ENCODE peak calls at places on chromosomes 13 and 19, in six cellular contexts. P is transverse colon; N is effector memory CD4-positive, alpha-beta T cell; F is IMR-90; G is endodermal cell; T is body of pancreas. D is an unnamed sample.

GRCh38 chr13:114282143-114282685 is 813 bp downstream of the UPF3A start:
- DNase-seq in P (peak; percentile 44), N (no peak), F (peak; percentile 65), G (peak; percentile 75), T (peak; percentile 35), D (peak; percentile 29)

GRCh38 chr13:46176756-46177155 is 5.2 kb downstream of the LCP1 start:
- DNase-seq in P (no peak), N (no peak), F (no peak), G (no peak), T (no peak), D (no peak)

GRCh38 chr13:46633416-46633815 is 80.4 kb downstream of the LRCH1 start:
- DNase-seq in P (no peak), N (no peak), F (peak; percentile 88), G (no peak), T (no peak), D (no peak)

GRCh38 chr19:48926909-48927308 is 6.6 kb upstream of the DHDH start:
- DNase-seq in P (peak; percentile 23), N (no peak), F (peak; percentile 99), G (no peak), T (peak; percentile 62), D (no peak)

GRCh38 chr13:104385409-104385808 is 1319.2 kb upstream of the SLC10A2 start:
- DNase-seq in P (no peak), N (no peak), F (peak; percentile 56), G (no peak), T (no peak), D (no peak)

GRCh38 chr13:99624936-99625540 is 123.8 kb downstream of the TM9SF2 start:
- DNase-seq in P (no peak), N (no peak), F (no peak), G (peak; percentile 73), T (no peak), D (no peak)

GRCh38 chr19:15633122-15633521 is 7.6 kb upstream of the CYP4F3 start:
- DNase-seq in P (no peak), N (no peak), F (no peak), G (no peak), T (no peak), D (no peak)

GRCh38 chr13:40446365-40446764 is 220.1 kb downstream of the FOXO1 start:
- DNase-seq in P (no peak), N (no peak), F (no peak), G (no peak), T (no peak), D (no peak)

GRCh38 chr13:26061947-26062346 is 10.1 kb upstream of the SHISA2 start:
- DNase-seq in P (no peak), N (no peak), F (peak; percentile 61), G (no peak), T (no peak), D (no peak)

GRCh38 chr13:48624016-48624415 is 29.7 kb upstream of the CYSLTR2 start:
- DNase-seq in P (no peak), N (no peak), F (no peak), G (no peak), T (no peak), D (no peak)

GRCh38 chr19:39820696-39821095 is 13.3 kb downstream of the DYRK1B start:
- DNase-seq in P (no peak), N (no peak), F (no peak), G (no peak), T (no peak), D (no peak)

GRCh38 chr19:1122972-1123363 is 19.2 kb downstream of the GPX4 start:
- DNase-seq in P (peak; percentile 85), N (no peak), F (peak; percentile 56), G (peak; percentile 97), T (no peak), D (no peak)

GRCh38 chr19:51110666-51110971 is 2.4 kb upstream of the CTU1 start:
- DNase-seq in P (no peak), N (no peak), F (no peak), G (no peak), T (no peak), D (no peak)

GRCh38 chr13:33940898-33941297 is 122.9 kb downstream of the RFC3 start:
- DNase-seq in P (no peak), N (no peak), F (peak; percentile 4), G (peak; percentile 52), T (no peak), D (no peak)

GRCh38 chr13:109790951-109791605 is 4.7 kb upstream of the IRS2 start:
- DNase-seq in P (peak; percentile 36), N (no peak), F (peak; percentile 41), G (peak; percentile 75), T (peak; percentile 42), D (no peak)

DNA sequence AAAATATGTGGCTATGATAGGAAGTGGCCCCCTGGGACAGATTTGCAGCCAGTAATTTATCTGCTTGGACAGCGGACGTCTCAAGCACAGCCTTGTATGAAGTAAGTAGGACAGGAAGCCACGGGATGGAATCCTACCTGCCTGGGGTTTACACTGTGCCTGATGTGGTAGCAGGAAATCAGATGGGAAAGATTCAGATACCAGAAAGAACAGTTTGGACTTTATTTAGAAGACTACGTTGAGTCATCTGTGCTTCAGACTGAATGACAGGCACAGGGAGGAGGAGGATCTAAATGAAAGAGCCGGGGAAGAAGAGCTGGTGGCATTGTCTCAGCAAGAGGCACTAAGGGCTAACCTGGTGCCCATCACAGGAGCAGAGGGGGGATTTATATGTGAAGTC is 328.7 kb downstream of the SLC7A1 start:
- DNase-seq in P (no peak), N (no peak), F (no peak), G (no peak), T (no peak), D (no peak)
- H3K9me3 ChIP-seq in P (no peaks in the 10 kb centered on the region), N (no peaks in the 10 kb centered on the region), F (peaks cover 8% of the 10 kb centered on the region), G (peaks cover 63% of the 10 kb centered on the region), T (no peaks in the 10 kb centered on the region), D (peaks cover 2% of the 10 kb centered on the region)

GRCh38 chr13:52794589-52794988 is 53.9 kb downstream of the PCDH8 start:
- DNase-seq in P (no peak), N (no peak), F (no peak), G (peak; percentile 14), T (no peak), D (no peak)
- H3K9me3 ChIP-seq in P (no peaks in the 10 kb centered on the region), N (no peaks in the 10 kb centered on the region), F (no peaks in the 10 kb centered on the region), G (no peaks in the 10 kb centered on the region), T (no peaks in the 10 kb centered on the region), D (no peaks in the 10 kb centered on the region)

GRCh38 chr19:58040751-58041525 is 7.1 kb downstream of the ZSCAN1 start:
- DNase-seq in P (no peak), N (no peak), F (no peak), G (no peak), T (no peak), D (no peak)
- H3K9me3 ChIP-seq in P (peaks cover 8% of the 10 kb centered on the region), N (peaks cover 5% of the 10 kb centered on the region), F (peaks cover 60% of the 10 kb centered on the region), G (no peaks in the 10 kb centered on the region), T (no peaks in the 10 kb centered on the region), D (peaks cover 3% of the 10 kb centered on the region)

DNA sequence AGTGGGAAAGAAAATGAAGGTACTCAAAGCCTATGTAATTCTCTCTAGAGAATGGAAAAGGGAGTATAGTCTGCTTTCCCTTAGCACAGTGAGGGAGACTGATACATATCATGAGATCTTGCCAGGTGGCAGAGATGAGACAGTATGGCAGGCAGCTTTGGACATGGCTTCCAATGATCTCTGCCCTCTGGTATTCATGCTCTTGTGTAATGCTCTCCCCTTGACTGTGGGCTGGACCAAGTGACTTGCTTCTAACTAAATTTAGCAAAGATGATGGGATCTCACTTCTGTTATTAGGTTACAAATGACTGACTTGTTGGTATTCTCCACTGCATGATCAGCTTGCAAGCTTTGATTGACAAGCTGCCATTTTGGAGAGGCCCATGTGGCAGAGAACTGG is 10.2 kb downstream of the ZNF132 start:
- DNase-seq in P (no peak), N (no peak), F (peak; percentile 26), G (no peak), T (no peak), D (no peak)
- H3K9me3 ChIP-seq in P (peaks cover 71% of the 10 kb centered on the region), N (peaks cover 47% of the 10 kb centered on the region), F (peaks cover 81% of the 10 kb centered on the region), G (peaks cover 66% of the 10 kb centered on the region), T (no peaks in the 10 kb centered on the region), D (peaks cover 22% of the 10 kb centered on the region)

DNA sequence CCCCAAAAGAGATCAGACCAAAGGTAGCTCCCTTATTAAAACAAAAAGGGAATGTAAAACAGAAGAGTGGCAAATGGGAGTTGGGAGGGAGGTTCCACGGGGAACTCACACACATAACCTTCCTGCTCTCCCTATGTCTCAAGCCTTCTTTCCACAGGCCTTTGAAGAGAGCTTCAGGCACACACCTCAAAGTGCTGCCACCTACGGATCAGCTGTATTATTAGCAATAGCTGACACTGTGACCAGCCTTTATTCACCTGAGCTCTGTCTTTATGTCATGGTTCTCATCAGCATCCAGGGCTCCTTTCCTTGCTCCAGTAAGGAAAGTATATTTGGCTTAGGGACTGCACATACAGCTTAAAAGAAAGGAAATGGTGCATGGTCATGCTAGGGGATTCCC is 11.3 kb downstream of the ZNF571 start:
- DNase-seq in P (no peak), N (no peak), F (no peak), G (peak; percentile 55), T (no peak), D (no peak)
- H3K9me3 ChIP-seq in P (peaks cover 61% of the 10 kb centered on the region), N (peaks cover 14% of the 10 kb centered on the region), F (peaks cover 46% of the 10 kb centered on the region), G (peaks cover 79% of the 10 kb centered on the region), T (no peaks in the 10 kb centered on the region), D (peaks cover 39% of the 10 kb centered on the region)

DNA sequence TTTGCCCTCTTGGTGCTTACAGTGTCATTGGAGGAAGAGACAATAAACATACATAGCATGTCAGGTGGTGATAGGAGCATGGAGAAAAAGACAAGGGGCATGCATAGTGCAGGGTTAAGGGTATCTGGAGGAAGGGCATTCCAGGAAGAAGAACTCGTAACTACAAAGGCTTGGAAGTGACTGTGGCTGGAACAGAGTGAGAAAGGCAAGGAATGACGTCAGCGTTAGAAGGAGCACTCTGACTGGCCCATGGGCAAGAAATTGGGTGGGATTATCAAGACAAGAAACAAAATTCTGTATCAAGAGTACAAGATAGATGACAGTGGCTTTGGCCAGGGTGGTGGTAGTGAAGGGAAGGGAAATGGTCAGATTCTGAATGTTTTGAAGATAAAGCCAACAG is 11.2 kb downstream of the SMIM17 start:
- DNase-seq in P (no peak), N (no peak), F (no peak), G (no peak), T (no peak), D (no peak)
- H3K9me3 ChIP-seq in P (peaks cover 11% of the 10 kb centered on the region), N (no peaks in the 10 kb centered on the region), F (peaks cover 28% of the 10 kb centered on the region), G (peaks cover 64% of the 10 kb centered on the region), T (no peaks in the 10 kb centered on the region), D (peaks cover 2% of the 10 kb centered on the region)

GRCh38 chr19:2854849-2855248 is 12.3 kb upstream of the ZNF556 start:
- DNase-seq in P (no peak), N (no peak), F (no peak), G (no peak), T (no peak), D (no peak)
- H3K9me3 ChIP-seq in P (peaks cover 62% of the 10 kb centered on the region), N (peaks cover 10% of the 10 kb centered on the region), F (peaks cover 96% of the 10 kb centered on the region), G (peaks cover 94% of the 10 kb centered on the region), T (peaks cover 3% of the 10 kb centered on the region), D (peaks cover 18% of the 10 kb centered on the region)

DNA sequence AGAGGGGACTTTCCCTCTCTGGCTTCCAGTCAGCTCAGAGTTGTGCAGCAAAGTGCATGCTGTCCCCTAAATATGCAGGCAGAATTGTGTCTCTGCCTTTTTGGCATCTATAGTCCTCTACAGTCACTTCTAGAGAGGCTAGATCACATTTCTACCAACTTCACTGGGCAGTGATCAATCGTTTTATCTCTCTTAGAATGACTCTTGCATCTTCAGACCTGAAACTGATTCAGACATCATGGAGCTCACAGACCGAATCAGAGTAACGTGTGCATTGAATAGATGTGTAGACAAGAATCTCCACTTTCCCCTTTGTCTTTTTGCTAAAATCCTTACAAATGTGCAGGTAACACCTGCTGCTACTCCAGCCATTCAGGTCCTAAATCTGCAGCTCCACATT is 6.2 kb downstream of the ZNF253 start:
- DNase-seq in P (no peak), N (no peak), F (no peak), G (no peak), T (no peak), D (no peak)
- H3K9me3 ChIP-seq in P (peaks cover 15% of the 10 kb centered on the region), N (no peaks in the 10 kb centered on the region), F (peaks cover 30% of the 10 kb centered on the region), G (peaks cover 77% of the 10 kb centered on the region), T (no peaks in the 10 kb centered on the region), D (no peaks in the 10 kb centered on the region)

D was measured in T-helper 17 cell.